ENCODE peak calls at places on chromosomes 1 and 21, in four cellular contexts. One of them, this sample, is unnamed.

GRCh38 chr1:43275826-43276620 is 6.2 kb downstream of the TMEM125 start:
- DNase-seq in activated T-cell treated with anti-CD3 and anti-CD28 coated beads for 1 hour: no peak
- DNase-seq in neural crest cell: no peak
- DNase-seq in activated CD8-positive, alpha-beta memory T cell treated with anti-CD3 and anti-CD28 coated beads, Interleukin-2, amount 50 U/mL, for 4 hours: no peak
- DNase-seq in this sample: no peak

GRCh38 chr1:226653311-226653921 is 85.7 kb downstream of the ITPKB start:
- DNase-seq in neural crest cell: no peak
- DNase-seq in activated CD8-positive, alpha-beta memory T cell treated with anti-CD3 and anti-CD28 coated beads, Interleukin-2, amount 50 U/mL, for 4 hours: peak; percentile 52
- DNase-seq in activated T-cell treated with anti-CD3 and anti-CD28 coated beads for 1 hour: peak; percentile 45
- DNase-seq in this sample: no peak

GRCh38 chr1:27152004-27152828 is 2.7 kb downstream of the SLC9A1 start:
- DNase-seq in neural crest cell: no peak
- DNase-seq in activated CD8-positive, alpha-beta memory T cell treated with anti-CD3 and anti-CD28 coated beads, Interleukin-2, amount 50 U/mL, for 4 hours: no peak
- DNase-seq in activated T-cell treated with anti-CD3 and anti-CD28 coated beads for 1 hour: no peak
- DNase-seq in this sample: no peak

GRCh38 chr1:54405894-54406293 is 300 bp downstream of the SSBP3 start:
- DNase-seq in activated CD8-positive, alpha-beta memory T cell treated with anti-CD3 and anti-CD28 coated beads, Interleukin-2, amount 50 U/mL, for 4 hours: no peak
- DNase-seq in activated T-cell treated with anti-CD3 and anti-CD28 coated beads for 1 hour: no peak
- DNase-seq in neural crest cell: no peak
- DNase-seq in this sample: no peak

GRCh38 chr1:228770779-228771223 is 35.5 kb downstream of the RHOU start:
- DNase-seq in neural crest cell: no peak
- DNase-seq in activated T-cell treated with anti-CD3 and anti-CD28 coated beads for 1 hour: no peak
- DNase-seq in activated CD8-positive, alpha-beta memory T cell treated with anti-CD3 and anti-CD28 coated beads, Interleukin-2, amount 50 U/mL, for 4 hours: no peak
- DNase-seq in this sample: no peak

GRCh38 chr1:109240158-109241152 is 8.9 kb upstream of the CELSR2 start:
- DNase-seq in activated CD8-positive, alpha-beta memory T cell treated with anti-CD3 and anti-CD28 coated beads, Interleukin-2, amount 50 U/mL, for 4 hours: no peak
- DNase-seq in activated T-cell treated with anti-CD3 and anti-CD28 coated beads for 1 hour: no peak
- DNase-seq in neural crest cell: no peak
- DNase-seq in this sample: no peak

GRCh38 chr1:236471653-236472052 is 52.1 kb upstream of the LGALS8 start:
- DNase-seq in neural crest cell: no peak
- DNase-seq in activated CD8-positive, alpha-beta memory T cell treated with anti-CD3 and anti-CD28 coated beads, Interleukin-2, amount 50 U/mL, for 4 hours: no peak
- DNase-seq in activated T-cell treated with anti-CD3 and anti-CD28 coated beads for 1 hour: no peak
- DNase-seq in this sample: no peak

GRCh38 chr1:225897595-225898514 is 8.9 kb upstream of the LEFTY1 start:
- DNase-seq in activated T-cell treated with anti-CD3 and anti-CD28 coated beads for 1 hour: no peak
- DNase-seq in neural crest cell: no peak
- DNase-seq in activated CD8-positive, alpha-beta memory T cell treated with anti-CD3 and anti-CD28 coated beads, Interleukin-2, amount 50 U/mL, for 4 hours: no peak
- DNase-seq in this sample: no peak

GRCh38 chr1:186738896-186739295 is 58.7 kb upstream of the PTGS2 start:
- DNase-seq in neural crest cell: no peak
- DNase-seq in activated CD8-positive, alpha-beta memory T cell treated with anti-CD3 and anti-CD28 coated beads, Interleukin-2, amount 50 U/mL, for 4 hours: no peak
- DNase-seq in activated T-cell treated with anti-CD3 and anti-CD28 coated beads for 1 hour: no peak
- DNase-seq in this sample: no peak

GRCh38 chr1:16617778-16618580 is 4.6 kb upstream of the NBPF1 start:
- DNase-seq in activated T-cell treated with anti-CD3 and anti-CD28 coated beads for 1 hour: no peak
- DNase-seq in activated CD8-positive, alpha-beta memory T cell treated with anti-CD3 and anti-CD28 coated beads, Interleukin-2, amount 50 U/mL, for 4 hours: no peak
- DNase-seq in neural crest cell: no peak
- DNase-seq in this sample: no peak

GRCh38 chr1:206472454-206472853 is 2.2 kb downstream of the IKBKE start:
- DNase-seq in activated CD8-positive, alpha-beta memory T cell treated with anti-CD3 and anti-CD28 coated beads, Interleukin-2, amount 50 U/mL, for 4 hours: no peak
- DNase-seq in neural crest cell: no peak
- DNase-seq in activated T-cell treated with anti-CD3 and anti-CD28 coated beads for 1 hour: no peak
- DNase-seq in this sample: no peak

GRCh38 chr1:19390901-19391595 is 78.9 kb downstream of the SLC66A1 start:
- DNase-seq in activated CD8-positive, alpha-beta memory T cell treated with anti-CD3 and anti-CD28 coated beads, Interleukin-2, amount 50 U/mL, for 4 hours: peak; percentile 60
- DNase-seq in neural crest cell: peak; percentile 35
- DNase-seq in activated T-cell treated with anti-CD3 and anti-CD28 coated beads for 1 hour: peak; percentile 51
- DNase-seq in this sample: no peak

GRCh38 chr1:93331412-93331811 is 14.3 kb upstream of the DR1 start:
- DNase-seq in neural crest cell: no peak
- DNase-seq in activated T-cell treated with anti-CD3 and anti-CD28 coated beads for 1 hour: no peak
- DNase-seq in activated CD8-positive, alpha-beta memory T cell treated with anti-CD3 and anti-CD28 coated beads, Interleukin-2, amount 50 U/mL, for 4 hours: no peak
- DNase-seq in this sample: no peak

GRCh38 chr1:119626146-119626545 is 21.9 kb downstream of the ZNF697 start:
- DNase-seq in neural crest cell: no peak
- DNase-seq in activated T-cell treated with anti-CD3 and anti-CD28 coated beads for 1 hour: no peak
- DNase-seq in activated CD8-positive, alpha-beta memory T cell treated with anti-CD3 and anti-CD28 coated beads, Interleukin-2, amount 50 U/mL, for 4 hours: no peak
- DNase-seq in this sample: no peak

GRCh38 chr21:22900511-22900910 is 1902.3 kb downstream of the NCAM2 start:
- DNase-seq in neural crest cell: no peak
- DNase-seq in activated T-cell treated with anti-CD3 and anti-CD28 coated beads for 1 hour: no peak
- DNase-seq in activated CD8-positive, alpha-beta memory T cell treated with anti-CD3 and anti-CD28 coated beads, Interleukin-2, amount 50 U/mL, for 4 hours: no peak
- DNase-seq in this sample: no peak

GRCh38 chr1:184368354-184368753 is 18.5 kb upstream of the C1orf21 start:
- DNase-seq in activated CD8-positive, alpha-beta memory T cell treated with anti-CD3 and anti-CD28 coated beads, Interleukin-2, amount 50 U/mL, for 4 hours: no peak
- DNase-seq in activated T-cell treated with anti-CD3 and anti-CD28 coated beads for 1 hour: no peak
- DNase-seq in neural crest cell: no peak
- DNase-seq in this sample: no peak

GRCh38 chr1:109356959-109357358 is 40.8 kb downstream of the SORT1 start:
- DNase-seq in activated T-cell treated with anti-CD3 and anti-CD28 coated beads for 1 hour: no peak
- DNase-seq in activated CD8-positive, alpha-beta memory T cell treated with anti-CD3 and anti-CD28 coated beads, Interleukin-2, amount 50 U/mL, for 4 hours: no peak
- DNase-seq in neural crest cell: no peak
- DNase-seq in this sample: no peak

GRCh38 chr1:204390731-204391466 is 20.7 kb downstream of the PPP1R15B start:
- DNase-seq in activated T-cell treated with anti-CD3 and anti-CD28 coated beads for 1 hour: no peak
- DNase-seq in neural crest cell: no peak
- DNase-seq in activated CD8-positive, alpha-beta memory T cell treated with anti-CD3 and anti-CD28 coated beads, Interleukin-2, amount 50 U/mL, for 4 hours: no peak
- DNase-seq in this sample: no peak

GRCh38 chr1:111198836-111199235 is 1.6 kb downstream of the DENND2D start:
- DNase-seq in neural crest cell: no peak
- DNase-seq in activated T-cell treated with anti-CD3 and anti-CD28 coated beads for 1 hour: no peak
- DNase-seq in activated CD8-positive, alpha-beta memory T cell treated with anti-CD3 and anti-CD28 coated beads, Interleukin-2, amount 50 U/mL, for 4 hours: no peak
- DNase-seq in this sample: no peak

GRCh38 chr1:221740260-221740830 is 1.5 kb downstream of the DUSP10 start:
- DNase-seq in neural crest cell: no peak
- DNase-seq in activated CD8-positive, alpha-beta memory T cell treated with anti-CD3 and anti-CD28 coated beads, Interleukin-2, amount 50 U/mL, for 4 hours: no peak
- DNase-seq in activated T-cell treated with anti-CD3 and anti-CD28 coated beads for 1 hour: no peak
- DNase-seq in this sample: no peak

GRCh38 chr1:113040041-113040440 is 33.0 kb upstream of the LRIG2 start:
- DNase-seq in activated T-cell treated with anti-CD3 and anti-CD28 coated beads for 1 hour: no peak
- DNase-seq in neural crest cell: no peak
- DNase-seq in activated CD8-positive, alpha-beta memory T cell treated with anti-CD3 and anti-CD28 coated beads, Interleukin-2, amount 50 U/mL, for 4 hours: no peak
- DNase-seq in this sample: no peak

GRCh38 chr1:234597894-234598293 is 12.1 kb downstream of the IRF2BP2 start:
- DNase-seq in neural crest cell: peak; percentile 41
- DNase-seq in activated T-cell treated with anti-CD3 and anti-CD28 coated beads for 1 hour: peak; percentile 42
- DNase-seq in activated CD8-positive, alpha-beta memory T cell treated with anti-CD3 and anti-CD28 coated beads, Interleukin-2, amount 50 U/mL, for 4 hours: peak; percentile 67
- DNase-seq in this sample: no peak

GRCh38 chr1:119909890-119910596 is 13.7 kb upstream of the ADAM30 start:
- DNase-seq in activated CD8-positive, alpha-beta memory T cell treated with anti-CD3 and anti-CD28 coated beads, Interleukin-2, amount 50 U/mL, for 4 hours: no peak
- DNase-seq in neural crest cell: no peak
- DNase-seq in activated T-cell treated with anti-CD3 and anti-CD28 coated beads for 1 hour: no peak
- DNase-seq in this sample: no peak

GRCh38 chr1:166952002-166952746 is 23.2 kb downstream of the ILDR2 start:
- DNase-seq in neural crest cell: no peak
- DNase-seq in activated CD8-positive, alpha-beta memory T cell treated with anti-CD3 and anti-CD28 coated beads, Interleukin-2, amount 50 U/mL, for 4 hours: no peak
- DNase-seq in activated T-cell treated with anti-CD3 and anti-CD28 coated beads for 1 hour: no peak
- DNase-seq in this sample: no peak

GRCh38 chr21:44485254-44485793 is 30.0 kb downstream of the LRRC3 start:
- DNase-seq in neural crest cell: peak; percentile 65
- DNase-seq in activated CD8-positive, alpha-beta memory T cell treated with anti-CD3 and anti-CD28 coated beads, Interleukin-2, amount 50 U/mL, for 4 hours: peak; percentile 57
- DNase-seq in activated T-cell treated with anti-CD3 and anti-CD28 coated beads for 1 hour: peak; percentile 45
- DNase-seq in this sample: peak; percentile 63

GRCh38 chr1:37100310-37100709 is 66.0 kb upstream of the GRIK3 start:
- DNase-seq in neural crest cell: no peak
- DNase-seq in activated CD8-positive, alpha-beta memory T cell treated with anti-CD3 and anti-CD28 coated beads, Interleukin-2, amount 50 U/mL, for 4 hours: no peak
- DNase-seq in activated T-cell treated with anti-CD3 and anti-CD28 coated beads for 1 hour: no peak
- DNase-seq in this sample: no peak

GRCh38 chr1:78627321-78627720 is 7.1 kb downstream of the IFI44L start:
- DNase-seq in activated CD8-positive, alpha-beta memory T cell treated with anti-CD3 and anti-CD28 coated beads, Interleukin-2, amount 50 U/mL, for 4 hours: no peak
- DNase-seq in neural crest cell: no peak
- DNase-seq in activated T-cell treated with anti-CD3 and anti-CD28 coated beads for 1 hour: no peak
- DNase-seq in this sample: no peak

GRCh38 chr1:161367684-161368398 is at the start of gene CFAP126:
- DNase-seq in neural crest cell: peak; percentile 19
- DNase-seq in activated T-cell treated with anti-CD3 and anti-CD28 coated beads for 1 hour: no peak
- DNase-seq in activated CD8-positive, alpha-beta memory T cell treated with anti-CD3 and anti-CD28 coated beads, Interleukin-2, amount 50 U/mL, for 4 hours: peak; percentile 27
- DNase-seq in this sample: peak; percentile 81

GRCh38 chr1:216183427-216183826 is 239.8 kb downstream of the USH2A start:
- DNase-seq in activated T-cell treated with anti-CD3 and anti-CD28 coated beads for 1 hour: no peak
- DNase-seq in activated CD8-positive, alpha-beta memory T cell treated with anti-CD3 and anti-CD28 coated beads, Interleukin-2, amount 50 U/mL, for 4 hours: no peak
- DNase-seq in neural crest cell: no peak
- DNase-seq in this sample: no peak

GRCh38 chr1:176165573-176165972 is 41.5 kb downstream of the COP1 start:
- DNase-seq in neural crest cell: no peak
- DNase-seq in activated CD8-positive, alpha-beta memory T cell treated with anti-CD3 and anti-CD28 coated beads, Interleukin-2, amount 50 U/mL, for 4 hours: no peak
- DNase-seq in activated T-cell treated with anti-CD3 and anti-CD28 coated beads for 1 hour: no peak
- DNase-seq in this sample: no peak